ENCODE peak calls at places on chromosomes 7 and 10, in seven cellular contexts. C is ACHN, E is NCI-H1105, Z is GM03348, P is NCI-H460, R is SHP77, J is NCI-H1092 treated with DMSO at 0.1 percent for 48 hours. L is an unnamed sample.

GRCh38 chr10:974038-974784 is 14.0 kb upstream of the GTPBP4 start:
- DNase-seq in C (peak), E (no peak), Z (no peak), P (no peak), R (peak), J (no peak), L (peak)

GRCh38 chr10:97759157-97759980 is 12.4 kb downstream of the SFRP5 start:
- DNase-seq in C (peak), E (no peak), Z (peak), P (peak), R (peak), J (peak), L (peak)

GRCh38 chr10:62038609-62039190 is 137.2 kb downstream of the ARID5B start:
- DNase-seq in C (peak), E (peak), Z (peak), P (peak), R (peak), J (peak), L (peak)

GRCh38 chr10:113045155-113046055 is 95.4 kb downstream of the TCF7L2 start:
- DNase-seq in C (peak), E (no peak), Z (peak), P (no peak), R (no peak), J (no peak), L (no peak)

GRCh38 chr10:5948999-5949759 is 28.2 kb downstream of the IL15RA start:
- DNase-seq in C (peak), E (no peak), Z (peak), P (peak), R (no peak), J (peak), L (peak)

GRCh38 chr10:113267616-113268015 is 285.2 kb upstream of the HABP2 start:
- DNase-seq in C (no peak), E (no peak), Z (peak), P (no peak), R (no peak), J (no peak), L (no peak)

GRCh38 chr7:139041378-139042053 is 5.7 kb upstream of the ZC3HAV1L start:
- DNase-seq in C (no peak), E (no peak), Z (no peak), P (no peak), R (no peak), J (no peak), L (no peak)

GRCh38 chr7:159094919-159095915 is 49.5 kb downstream of the VIPR2 start:
- DNase-seq in C (no peak), E (no peak), Z (no peak), P (no peak), R (no peak), J (no peak), L (no peak)

GRCh38 chr7:105691692-105692564 is 110.6 kb upstream of the EFCAB10 start:
- DNase-seq in C (peak), E (peak), Z (peak), P (peak), R (peak), J (peak), L (peak)

GRCh38 chr7:27154901-27155815 is 1.3 kb downstream of the HOXA7 start:
- DNase-seq in C (peak), E (no peak), Z (no peak), P (no peak), R (no peak), J (no peak), L (peak)

GRCh38 chr10:70462349-70462984 is 16.1 kb upstream of the PALD1 start:
- DNase-seq in C (peak), E (peak), Z (peak), P (no peak), R (no peak), J (peak), L (no peak)

GRCh38 chr7:139777948-139778841 is at the start of gene HIPK2:
- DNase-seq in C (peak), E (peak), Z (peak), P (peak), R (peak), J (peak), L (peak)

GRCh38 chr10:13056461-13057077 is 43.4 kb upstream of the OPTN start:
- DNase-seq in C (peak), E (no peak), Z (peak), P (peak), R (no peak), J (peak), L (no peak)

GRCh38 chr10:43197834-43198681 is 59.8 kb downstream of the CSGALNACT2 start:
- DNase-seq in C (peak), E (no peak), Z (peak), P (no peak), R (peak), J (no peak), L (peak)

GRCh38 chr10:128310966-128311658 is 184.9 kb upstream of the MKI67 start:
- DNase-seq in C (no peak), E (no peak), Z (no peak), P (no peak), R (no peak), J (no peak), L (no peak)

GRCh38 chr10:109978481-109978880 is 29.3 kb upstream of the ADD3 start:
- DNase-seq in C (peak), E (no peak), Z (peak), P (peak), R (no peak), J (no peak), L (peak)

GRCh38 chr10:59582779-59583178 is 126.9 kb downstream of the SLC16A9 start:
- DNase-seq in C (no peak), E (no peak), Z (no peak), P (no peak), R (no peak), J (no peak), L (no peak)

L was measured in GM12865.